ENCODE peak calls at places on chromosome 10, in seven cellular contexts. V is activated CD4-positive, alpha-beta memory T cell treated with anti-CD3 and anti-CD28 coated beads for 36 hours; Q is activated gamma-delta T cell; T is spleen; A is right lobe of liver; K is NCI-H1105 treated with DMSO at 0.1 percent for 48 hours; M is sigmoid colon. I is an unnamed sample.

GRCh38 chr10:124605481-124605855 is 138.7 kb downstream of the FAM53B start:
- DNase-seq in A (no peak), Q (no peak), M (no peak), V (no peak), K (no peak), T (peak), I (no peak)

GRCh38 chr10:20677340-20677739 is 219.8 kb downstream of the NEBL start:
- DNase-seq in T (no peak), Q (no peak), V (no peak), M (no peak), K (no peak), A (no peak), I (no peak)

GRCh38 chr10:94343159-94343558 is 19.6 kb downstream of the NOC3L start:
- DNase-seq in Q (no peak), V (no peak), M (no peak), A (no peak), K (no peak), T (no peak), I (peak)

GRCh38 chr10:103648951-103649532 is 155.5 kb downstream of the NEURL1 start:
- DNase-seq in V (no peak), K (no peak), M (peak), A (no peak), T (no peak), Q (no peak), I (peak)

GRCh38 chr10:48463318-48464003 is 141.4 kb downstream of the ARHGAP22 start:
- DNase-seq in K (no peak), T (peak), M (no peak), A (no peak), V (peak), Q (no peak), I (peak)

GRCh38 chr10:15670880-15671279 is 48.8 kb downstream of the ITGA8 start:
- DNase-seq in A (no peak), M (no peak), T (no peak), K (no peak), Q (no peak), V (no peak), I (no peak)

GRCh38 chr10:14971867-14972448 is 12.8 kb downstream of the MEIG1 start:
- DNase-seq in K (peak), M (no peak), Q (no peak), V (peak), T (no peak), A (no peak), I (no peak)

GRCh38 chr10:96378741-96379140 is 19.9 kb upstream of the OPALIN start:
- DNase-seq in K (no peak), A (no peak), T (no peak), Q (no peak), V (no peak), M (peak), I (no peak)

GRCh38 chr10:127908106-127908957 is 1.4 kb downstream of the PTPRE start:
- DNase-seq in A (no peak), K (no peak), Q (no peak), T (no peak), V (no peak), M (peak), I (peak)

GRCh38 chr10:57015187-57015586 is 654.1 kb upstream of the ZWINT start:
- DNase-seq in V (no peak), M (no peak), Q (no peak), T (no peak), A (no peak), K (no peak), I (no peak)

GRCh38 chr10:131094406-131095108 is 217.0 kb downstream of the TCERG1L start:
- DNase-seq in Q (no peak), K (peak), M (no peak), T (no peak), V (no peak), A (no peak), I (no peak)

GRCh38 chr10:15704581-15704968 is 15.1 kb downstream of the ITGA8 start:
- DNase-seq in M (no peak), K (no peak), Q (no peak), A (no peak), T (no peak), V (no peak), I (peak)

GRCh38 chr10:30413996-30414576 is 19.9 kb upstream of the MAP3K8 start:
- DNase-seq in A (no peak), V (no peak), T (no peak), Q (no peak), K (peak), M (no peak), I (no peak)

GRCh38 chr10:130046591-130046990 is 64.0 kb downstream of the C10orf143 start:
- DNase-seq in V (no peak), T (no peak), K (no peak), M (no peak), A (no peak), Q (no peak), I (no peak)

GRCh38 chr10:95547197-95547596 is 14.0 kb downstream of the SORBS1 start:
- DNase-seq in Q (no peak), K (no peak), V (no peak), A (no peak), M (no peak), T (no peak), I (no peak)

GRCh38 chr10:131585761-131586160 is 274.2 kb upstream of the TCERG1L start:
- DNase-seq in M (no peak), Q (no peak), V (no peak), A (no peak), T (no peak), K (no peak), I (no peak)

GRCh38 chr10:60428387-60428737 is 38.7 kb upstream of the ANK3 start:
- DNase-seq in M (no peak), T (no peak), K (no peak), A (no peak), Q (no peak), V (no peak), I (no peak)

GRCh38 chr10:20912969-20913368 is 15.9 kb upstream of the NEBL start:
- DNase-seq in Q (no peak), A (no peak), K (no peak), T (no peak), V (no peak), M (no peak), I (no peak)

GRCh38 chr10:115657161-115657850 is 564.1 kb downstream of the ATRNL1 start:
- DNase-seq in K (no peak), A (no peak), V (no peak), T (no peak), M (no peak), Q (no peak), I (peak)

GRCh38 chr10:119523916-119524719 is 18.4 kb downstream of the RGS10 start:
- DNase-seq in Q (no peak), K (no peak), T (no peak), A (no peak), V (no peak), M (peak), I (no peak)

GRCh38 chr10:65394898-65395297 is 1530.9 kb upstream of the LRRTM3 start:
- DNase-seq in T (no peak), Q (no peak), V (no peak), M (no peak), K (no peak), A (no peak), I (no peak)

GRCh38 chr10:123766012-123766411 is 99.9 kb downstream of the GPR26 start:
- DNase-seq in V (no peak), Q (no peak), M (peak), K (no peak), T (no peak), A (no peak), I (no peak)

GRCh38 chr10:62623223-62623622 is 181.3 kb upstream of the ADO start:
- DNase-seq in V (no peak), T (no peak), M (no peak), Q (no peak), K (no peak), A (no peak), I (no peak)

GRCh38 chr10:83164134-83164533 is 975.2 kb upstream of the GHITM start:
- DNase-seq in K (no peak), V (no peak), T (no peak), M (no peak), A (no peak), Q (no peak), I (no peak)

GRCh38 chr10:4051011-4051407 is 266.0 kb upstream of the KLF6 start:
- DNase-seq in V (no peak), A (no peak), K (no peak), Q (no peak), T (no peak), M (peak), I (peak)

GRCh38 chr10:70737250-70737649 is 47.9 kb downstream of the TBATA start:
- DNase-seq in V (no peak), M (no peak), T (no peak), A (no peak), K (no peak), Q (no peak), I (no peak)

GRCh38 chr10:114925675-114926204 is 12.3 kb upstream of the TRUB1 start:
- DNase-seq in T (no peak), A (no peak), K (no peak), Q (no peak), M (no peak), V (peak), I (peak)

I was measured in foreskin fibroblast.